ENCODE peak calls at places on chromosomes 11 and 22, in eight cellular contexts. One of them, this sample, is unnamed.

GRCh38 chr22:26038365-26038764 is 130.9 kb upstream of the SEZ6L start:
- DNase-seq in mammary epithelial cell: no peak
- DNase-seq in AG04449: no peak
- DNase-seq in A549: no peak
- DNase-seq in astrocyte of the spinal cord: no peak
- DNase-seq in colonic mucosa: no peak
- DNase-seq in gastrocnemius medialis: no peak
- DNase-seq in adrenal gland: no peak
- DNase-seq in this sample: no peak

GRCh38 chr11:36073411-36074203 is 129.7 kb downstream of the LDLRAD3 start:
- DNase-seq in mammary epithelial cell: peak
- DNase-seq in AG04449: peak
- DNase-seq in A549: no peak
- DNase-seq in astrocyte of the spinal cord: peak
- DNase-seq in colonic mucosa: peak
- DNase-seq in gastrocnemius medialis: peak
- DNase-seq in adrenal gland: peak
- DNase-seq in this sample: no peak

GRCh38 chr11:102121329-102121728 is 11.1 kb downstream of the YAP1 start:
- DNase-seq in mammary epithelial cell: no peak
- DNase-seq in AG04449: no peak
- DNase-seq in A549: no peak
- DNase-seq in astrocyte of the spinal cord: no peak
- DNase-seq in colonic mucosa: no peak
- DNase-seq in gastrocnemius medialis: no peak
- DNase-seq in adrenal gland: no peak
- DNase-seq in this sample: no peak

GRCh38 chr11:44066732-44067131 is 662 bp downstream of the ACCS start:
- DNase-seq in mammary epithelial cell: peak
- DNase-seq in AG04449: no peak
- DNase-seq in A549: peak
- DNase-seq in astrocyte of the spinal cord: peak
- DNase-seq in colonic mucosa: peak
- DNase-seq in gastrocnemius medialis: no peak
- DNase-seq in adrenal gland: no peak
- DNase-seq in this sample: no peak

GRCh38 chr11:37926772-37927171 is 1328.7 kb upstream of the RAG2 start:
- DNase-seq in mammary epithelial cell: peak
- DNase-seq in AG04449: no peak
- DNase-seq in A549: no peak
- DNase-seq in astrocyte of the spinal cord: no peak
- DNase-seq in colonic mucosa: no peak
- DNase-seq in gastrocnemius medialis: no peak
- DNase-seq in adrenal gland: no peak
- DNase-seq in this sample: no peak

GRCh38 chr22:43066844-43067385 is 22.3 kb downstream of the TTLL1 start:
- DNase-seq in mammary epithelial cell: peak
- DNase-seq in AG04449: peak
- DNase-seq in A549: no peak
- DNase-seq in astrocyte of the spinal cord: peak
- DNase-seq in colonic mucosa: no peak
- DNase-seq in gastrocnemius medialis: no peak
- DNase-seq in adrenal gland: peak
- DNase-seq in this sample: no peak

GRCh38 chr11:13140873-13141655 is 131.9 kb downstream of the RASSF10 start:
- DNase-seq in mammary epithelial cell: peak
- DNase-seq in AG04449: no peak
- DNase-seq in A549: no peak
- DNase-seq in astrocyte of the spinal cord: peak
- DNase-seq in colonic mucosa: peak
- DNase-seq in gastrocnemius medialis: no peak
- DNase-seq in adrenal gland: no peak
- DNase-seq in this sample: no peak

GRCh38 chr11:2213890-2214526 is 42.4 kb upstream of the TH start:
- DNase-seq in mammary epithelial cell: no peak
- DNase-seq in AG04449: no peak
- DNase-seq in A549: no peak
- DNase-seq in astrocyte of the spinal cord: no peak
- DNase-seq in colonic mucosa: peak
- DNase-seq in gastrocnemius medialis: no peak
- DNase-seq in adrenal gland: no peak
- DNase-seq in this sample: no peak

GRCh38 chr11:9719949-9720646 is 56.2 kb downstream of the SWAP70 start:
- DNase-seq in mammary epithelial cell: no peak
- DNase-seq in AG04449: no peak
- DNase-seq in A549: no peak
- DNase-seq in astrocyte of the spinal cord: no peak
- DNase-seq in colonic mucosa: no peak
- DNase-seq in gastrocnemius medialis: no peak
- DNase-seq in adrenal gland: no peak
- DNase-seq in this sample: no peak

GRCh38 chr11:118241191-118242098 is 10.7 kb downstream of the MPZL3 start:
- DNase-seq in mammary epithelial cell: peak
- DNase-seq in AG04449: no peak
- DNase-seq in A549: no peak
- DNase-seq in astrocyte of the spinal cord: no peak
- DNase-seq in colonic mucosa: peak
- DNase-seq in gastrocnemius medialis: no peak
- DNase-seq in adrenal gland: peak
- DNase-seq in this sample: peak

GRCh38 chr11:119195680-119196079 is 10.4 kb downstream of the NHERF4 start:
- DNase-seq in mammary epithelial cell: peak
- DNase-seq in AG04449: no peak
- DNase-seq in A549: peak
- DNase-seq in astrocyte of the spinal cord: peak
- DNase-seq in colonic mucosa: peak
- DNase-seq in gastrocnemius medialis: no peak
- DNase-seq in adrenal gland: peak
- DNase-seq in this sample: no peak

GRCh38 chr11:11581493-11581880 is 40.3 kb downstream of the GALNT18 start:
- DNase-seq in mammary epithelial cell: no peak
- DNase-seq in AG04449: no peak
- DNase-seq in A549: no peak
- DNase-seq in astrocyte of the spinal cord: no peak
- DNase-seq in colonic mucosa: no peak
- DNase-seq in gastrocnemius medialis: no peak
- DNase-seq in adrenal gland: no peak
- DNase-seq in this sample: no peak

GRCh38 chr11:21811572-21811971 is 381.3 kb upstream of the ANO5 start:
- DNase-seq in mammary epithelial cell: no peak
- DNase-seq in AG04449: no peak
- DNase-seq in A549: peak
- DNase-seq in astrocyte of the spinal cord: no peak
- DNase-seq in colonic mucosa: no peak
- DNase-seq in gastrocnemius medialis: no peak
- DNase-seq in adrenal gland: no peak
- DNase-seq in this sample: no peak

GRCh38 chr11:92880391-92880790 is 89.1 kb upstream of the MTNR1B start:
- DNase-seq in mammary epithelial cell: peak
- DNase-seq in AG04449: peak
- DNase-seq in A549: no peak
- DNase-seq in astrocyte of the spinal cord: peak
- DNase-seq in colonic mucosa: no peak
- DNase-seq in gastrocnemius medialis: no peak
- DNase-seq in adrenal gland: no peak
- DNase-seq in this sample: no peak

GRCh38 chr11:69055598-69056516 is 7.1 kb downstream of the TPCN2 start:
- DNase-seq in mammary epithelial cell: no peak
- DNase-seq in AG04449: no peak
- DNase-seq in A549: no peak
- DNase-seq in astrocyte of the spinal cord: no peak
- DNase-seq in colonic mucosa: no peak
- DNase-seq in gastrocnemius medialis: peak
- DNase-seq in adrenal gland: no peak
- DNase-seq in this sample: peak

GRCh38 chr11:57680552-57680874 is 12.6 kb downstream of the ZDHHC5 start:
- DNase-seq in mammary epithelial cell: peak
- DNase-seq in AG04449: no peak
- DNase-seq in A549: no peak
- DNase-seq in astrocyte of the spinal cord: no peak
- DNase-seq in colonic mucosa: no peak
- DNase-seq in gastrocnemius medialis: no peak
- DNase-seq in adrenal gland: no peak
- DNase-seq in this sample: no peak

GRCh38 chr22:46251266-46251665 is 1.2 kb upstream of the CDPF1 start:
- DNase-seq in mammary epithelial cell: no peak
- DNase-seq in AG04449: no peak
- DNase-seq in A549: no peak
- DNase-seq in astrocyte of the spinal cord: no peak
- DNase-seq in colonic mucosa: no peak
- DNase-seq in gastrocnemius medialis: no peak
- DNase-seq in adrenal gland: no peak
- DNase-seq in this sample: no peak

GRCh38 chr22:37079668-37080171 is 28.2 kb downstream of the KCTD17 start:
- DNase-seq in mammary epithelial cell: no peak
- DNase-seq in AG04449: no peak
- DNase-seq in A549: no peak
- DNase-seq in astrocyte of the spinal cord: peak
- DNase-seq in colonic mucosa: no peak
- DNase-seq in gastrocnemius medialis: no peak
- DNase-seq in adrenal gland: no peak
- DNase-seq in this sample: no peak

GRCh38 chr22:48592066-48592345 is 1235.7 kb downstream of the BRD1 start:
- DNase-seq in mammary epithelial cell: no peak
- DNase-seq in AG04449: no peak
- DNase-seq in A549: no peak
- DNase-seq in astrocyte of the spinal cord: no peak
- DNase-seq in colonic mucosa: no peak
- DNase-seq in gastrocnemius medialis: no peak
- DNase-seq in adrenal gland: no peak
- DNase-seq in this sample: no peak

GRCh38 chr22:39457047-39457545 is 284 bp downstream of the MGAT3 start:
- DNase-seq in mammary epithelial cell: no peak
- DNase-seq in AG04449: no peak
- DNase-seq in A549: no peak
- DNase-seq in astrocyte of the spinal cord: no peak
- DNase-seq in colonic mucosa: no peak
- DNase-seq in gastrocnemius medialis: no peak
- DNase-seq in adrenal gland: no peak
- DNase-seq in this sample: no peak
- H3K4me3 ChIP-seq in mammary epithelial cell: no peak
- H3K4me3 ChIP-seq in AG04449: no peak
- H3K4me3 ChIP-seq in A549: peak
- H3K4me3 ChIP-seq in astrocyte of the spinal cord: no peak
- H3K4me3 ChIP-seq in colonic mucosa: no peak
- H3K4me3 ChIP-seq in gastrocnemius medialis: no peak
- H3K4me3 ChIP-seq in adrenal gland: no peak
- H3K4me3 ChIP-seq in this sample: peak

DNA sequence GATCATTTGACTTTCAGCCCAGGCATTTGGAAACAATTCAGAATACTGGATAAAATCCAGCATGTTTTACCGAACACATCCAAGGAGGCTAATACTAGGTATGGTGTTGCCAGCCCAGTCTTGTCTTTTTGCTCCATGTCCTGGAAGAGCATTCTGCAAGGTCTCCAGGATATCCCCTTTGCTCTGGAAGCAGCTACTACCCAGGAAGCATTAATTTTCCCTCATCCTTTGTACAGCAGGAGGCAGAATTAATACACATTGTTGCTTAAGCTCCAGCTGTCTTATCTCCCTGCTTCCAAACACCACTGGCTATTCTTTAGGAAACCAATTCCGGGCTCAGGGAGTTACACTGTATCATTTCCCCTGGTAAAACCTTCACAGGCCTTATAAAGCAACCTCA is 1.6 kb upstream of the UBASH3B start:
- DNase-seq in mammary epithelial cell: no peak
- DNase-seq in AG04449: no peak
- DNase-seq in A549: no peak
- DNase-seq in astrocyte of the spinal cord: peak
- DNase-seq in colonic mucosa: no peak
- DNase-seq in gastrocnemius medialis: no peak
- DNase-seq in adrenal gland: no peak
- DNase-seq in this sample: no peak
- TF ChIP-seq CTCF in mammary epithelial cell: no peak
- TF ChIP-seq CTCF in AG04449: no peak
- TF ChIP-seq CTCF in A549: no peak
- TF ChIP-seq CTCF in astrocyte of the spinal cord: no peak
- TF ChIP-seq CTCF in colonic mucosa: no peak
- TF ChIP-seq CTCF in gastrocnemius medialis: no peak
- TF ChIP-seq CTCF in adrenal gland: no peak
- TF ChIP-seq CTCF in this sample: no peak

GRCh38 chr11:130428692-130429681 is 578 bp upstream of the ADAMTS8 start:
- DNase-seq in mammary epithelial cell: no peak
- DNase-seq in AG04449: no peak
- DNase-seq in A549: no peak
- DNase-seq in astrocyte of the spinal cord: no peak
- DNase-seq in colonic mucosa: no peak
- DNase-seq in gastrocnemius medialis: no peak
- DNase-seq in adrenal gland: no peak
- DNase-seq in this sample: no peak
- H3K4me3 ChIP-seq in mammary epithelial cell: no peak
- H3K4me3 ChIP-seq in AG04449: peak
- H3K4me3 ChIP-seq in A549: peak
- H3K4me3 ChIP-seq in astrocyte of the spinal cord: no peak
- H3K4me3 ChIP-seq in colonic mucosa: no peak
- H3K4me3 ChIP-seq in gastrocnemius medialis: peak
- H3K4me3 ChIP-seq in adrenal gland: no peak
- H3K4me3 ChIP-seq in this sample: no peak

DNA sequence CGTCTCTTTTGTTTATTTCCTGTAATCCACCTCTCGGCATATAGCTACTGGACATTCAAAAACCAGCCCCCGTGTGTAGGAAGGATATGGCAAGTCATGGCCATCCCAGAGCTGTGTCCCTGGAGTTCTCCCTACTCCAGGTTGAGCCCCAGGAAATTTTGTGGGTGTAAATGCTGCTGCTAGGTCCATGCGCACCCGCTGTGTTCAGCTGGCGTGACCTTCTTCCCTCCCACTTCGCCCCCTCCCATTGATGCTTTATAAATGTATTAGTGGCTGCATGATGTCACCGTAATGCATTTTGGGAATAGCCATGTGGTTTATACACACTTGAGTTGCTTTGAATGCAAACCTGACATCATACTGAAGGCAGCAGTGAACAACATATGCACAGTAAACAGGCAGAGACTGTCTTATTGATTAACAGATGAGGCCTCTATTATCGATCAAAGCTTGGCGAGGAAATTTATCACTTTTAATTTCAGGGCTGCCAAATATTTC is 113.7 kb upstream of the NNMT start:
- DNase-seq in mammary epithelial cell: no peak
- DNase-seq in AG04449: no peak
- DNase-seq in A549: no peak
- DNase-seq in astrocyte of the spinal cord: no peak
- DNase-seq in colonic mucosa: no peak
- DNase-seq in gastrocnemius medialis: no peak
- DNase-seq in adrenal gland: no peak
- DNase-seq in this sample: no peak
- TF ChIP-seq CTCF in mammary epithelial cell: no peak
- TF ChIP-seq CTCF in AG04449: no peak
- TF ChIP-seq CTCF in A549: no peak
- TF ChIP-seq CTCF in astrocyte of the spinal cord: no peak
- TF ChIP-seq CTCF in colonic mucosa: no peak
- TF ChIP-seq CTCF in gastrocnemius medialis: no peak
- TF ChIP-seq CTCF in adrenal gland: no peak
- TF ChIP-seq CTCF in this sample: no peak

GRCh38 chr11:48109046-48109666 is 107.5 kb upstream of the OR4B1 start:
- DNase-seq in mammary epithelial cell: peak
- DNase-seq in AG04449: no peak
- DNase-seq in A549: peak
- DNase-seq in astrocyte of the spinal cord: peak
- DNase-seq in colonic mucosa: no peak
- DNase-seq in gastrocnemius medialis: no peak
- DNase-seq in adrenal gland: no peak
- DNase-seq in this sample: no peak
- H3K4me3 ChIP-seq in mammary epithelial cell: no peak
- H3K4me3 ChIP-seq in AG04449: no peak
- H3K4me3 ChIP-seq in A549: peak
- H3K4me3 ChIP-seq in astrocyte of the spinal cord: no peak
- H3K4me3 ChIP-seq in colonic mucosa: no peak
- H3K4me3 ChIP-seq in gastrocnemius medialis: peak
- H3K4me3 ChIP-seq in adrenal gland: peak
- H3K4me3 ChIP-seq in this sample: peak